ENCODE peak calls at places on chromosome 11, in ten cellular contexts. One of them, this sample, is unnamed.

GRCh38 chr11:68518191-68518590 is 57.6 kb downstream of the PPP6R3 start:
- DNase-seq in IMR-90: no peak
- DNase-seq in chondrocyte: no peak
- DNase-seq in adrenal gland: no peak
- DNase-seq in HFF-Myc: no peak
- DNase-seq in choroid plexus epithelial cell: no peak
- DNase-seq in WTC11: no peak
- DNase-seq in A549: no peak
- DNase-seq in progenitor cell of endocrine pancreas: no peak
- DNase-seq in CD8-positive, alpha-beta T cell: no peak
- DNase-seq in this sample: no peak

GRCh38 chr11:79963886-79964660 is 523.2 kb upstream of the TENM4 start:
- DNase-seq in HFF-Myc: no peak
- DNase-seq in WTC11: no peak
- DNase-seq in chondrocyte: no peak
- DNase-seq in choroid plexus epithelial cell: no peak
- DNase-seq in IMR-90: no peak
- DNase-seq in CD8-positive, alpha-beta T cell: no peak
- DNase-seq in adrenal gland: no peak
- DNase-seq in A549: no peak
- DNase-seq in progenitor cell of endocrine pancreas: no peak
- DNase-seq in this sample: no peak

GRCh38 chr11:118673361-118674093 is 5.9 kb downstream of the TREH start:
- DNase-seq in choroid plexus epithelial cell: no peak
- DNase-seq in chondrocyte: no peak
- DNase-seq in A549: no peak
- DNase-seq in WTC11: no peak
- DNase-seq in progenitor cell of endocrine pancreas: no peak
- DNase-seq in HFF-Myc: no peak
- DNase-seq in adrenal gland: no peak
- DNase-seq in IMR-90: no peak
- DNase-seq in CD8-positive, alpha-beta T cell: no peak
- DNase-seq in this sample: peak; percentile 3

GRCh38 chr11:10076458-10077141 is 217.4 kb downstream of the SBF2 start:
- DNase-seq in progenitor cell of endocrine pancreas: no peak
- DNase-seq in IMR-90: peak; percentile 63
- DNase-seq in chondrocyte: no peak
- DNase-seq in HFF-Myc: no peak
- DNase-seq in CD8-positive, alpha-beta T cell: no peak
- DNase-seq in A549: peak; percentile 10
- DNase-seq in choroid plexus epithelial cell: peak; percentile 66
- DNase-seq in WTC11: peak; percentile 77
- DNase-seq in adrenal gland: peak; percentile 74
- DNase-seq in this sample: peak; percentile 28

GRCh38 chr11:35622070-35622469 is 3.8 kb downstream of the FJX1 start:
- DNase-seq in adrenal gland: no peak
- DNase-seq in CD8-positive, alpha-beta T cell: no peak
- DNase-seq in chondrocyte: no peak
- DNase-seq in IMR-90: peak; percentile 84
- DNase-seq in WTC11: no peak
- DNase-seq in choroid plexus epithelial cell: peak; percentile 92
- DNase-seq in A549: no peak
- DNase-seq in progenitor cell of endocrine pancreas: no peak
- DNase-seq in HFF-Myc: no peak
- DNase-seq in this sample: no peak

GRCh38 chr11:84847842-84848241 is 779.3 kb downstream of the DLG2 start:
- DNase-seq in A549: no peak
- DNase-seq in choroid plexus epithelial cell: no peak
- DNase-seq in chondrocyte: no peak
- DNase-seq in HFF-Myc: no peak
- DNase-seq in IMR-90: no peak
- DNase-seq in progenitor cell of endocrine pancreas: no peak
- DNase-seq in CD8-positive, alpha-beta T cell: no peak
- DNase-seq in WTC11: no peak
- DNase-seq in adrenal gland: no peak
- DNase-seq in this sample: no peak

GRCh38 chr11:10694481-10695239 is 1.1 kb upstream of the IRAG1 start:
- DNase-seq in HFF-Myc: no peak
- DNase-seq in progenitor cell of endocrine pancreas: no peak
- DNase-seq in adrenal gland: no peak
- DNase-seq in A549: no peak
- DNase-seq in choroid plexus epithelial cell: no peak
- DNase-seq in chondrocyte: no peak
- DNase-seq in IMR-90: peak; percentile 83
- DNase-seq in CD8-positive, alpha-beta T cell: no peak
- DNase-seq in WTC11: no peak
- DNase-seq in this sample: no peak

GRCh38 chr11:9038537-9038936 is 34.7 kb upstream of the NRIP3 start:
- DNase-seq in IMR-90: no peak
- DNase-seq in WTC11: no peak
- DNase-seq in choroid plexus epithelial cell: no peak
- DNase-seq in progenitor cell of endocrine pancreas: no peak
- DNase-seq in adrenal gland: no peak
- DNase-seq in CD8-positive, alpha-beta T cell: no peak
- DNase-seq in chondrocyte: no peak
- DNase-seq in HFF-Myc: no peak
- DNase-seq in A549: no peak
- DNase-seq in this sample: no peak

GRCh38 chr11:64060861-64061444 is 25.2 kb downstream of the FLRT1 start:
- DNase-seq in CD8-positive, alpha-beta T cell: peak; percentile 61
- DNase-seq in adrenal gland: peak; percentile 53
- DNase-seq in choroid plexus epithelial cell: peak; percentile 12
- DNase-seq in WTC11: peak; percentile 83
- DNase-seq in A549: peak; percentile 74
- DNase-seq in IMR-90: no peak
- DNase-seq in HFF-Myc: no peak
- DNase-seq in chondrocyte: no peak
- DNase-seq in progenitor cell of endocrine pancreas: peak; percentile 52
- DNase-seq in this sample: peak; percentile 71

GRCh38 chr11:106159846-106160245 is 82.4 kb downstream of the AASDHPPT start:
- DNase-seq in WTC11: no peak
- DNase-seq in A549: no peak
- DNase-seq in chondrocyte: no peak
- DNase-seq in IMR-90: no peak
- DNase-seq in HFF-Myc: no peak
- DNase-seq in progenitor cell of endocrine pancreas: no peak
- DNase-seq in choroid plexus epithelial cell: peak; percentile 19
- DNase-seq in CD8-positive, alpha-beta T cell: no peak
- DNase-seq in adrenal gland: no peak
- DNase-seq in this sample: no peak

GRCh38 chr11:44475114-44475686 is 90.3 kb upstream of the CD82 start:
- DNase-seq in CD8-positive, alpha-beta T cell: no peak
- DNase-seq in chondrocyte: no peak
- DNase-seq in HFF-Myc: no peak
- DNase-seq in A549: no peak
- DNase-seq in IMR-90: no peak
- DNase-seq in adrenal gland: no peak
- DNase-seq in WTC11: no peak
- DNase-seq in choroid plexus epithelial cell: no peak
- DNase-seq in progenitor cell of endocrine pancreas: no peak
- DNase-seq in this sample: no peak

GRCh38 chr11:123212406-123212805 is 17.4 kb upstream of the CLMP start:
- DNase-seq in A549: no peak
- DNase-seq in adrenal gland: no peak
- DNase-seq in HFF-Myc: no peak
- DNase-seq in WTC11: no peak
- DNase-seq in IMR-90: no peak
- DNase-seq in CD8-positive, alpha-beta T cell: no peak
- DNase-seq in chondrocyte: no peak
- DNase-seq in choroid plexus epithelial cell: no peak
- DNase-seq in progenitor cell of endocrine pancreas: no peak
- DNase-seq in this sample: no peak

GRCh38 chr11:86593833-86594232 is 78.6 kb downstream of the ME3 start:
- DNase-seq in A549: no peak
- DNase-seq in chondrocyte: no peak
- DNase-seq in WTC11: no peak
- DNase-seq in HFF-Myc: no peak
- DNase-seq in IMR-90: no peak
- DNase-seq in CD8-positive, alpha-beta T cell: no peak
- DNase-seq in adrenal gland: no peak
- DNase-seq in choroid plexus epithelial cell: no peak
- DNase-seq in progenitor cell of endocrine pancreas: no peak
- DNase-seq in this sample: no peak

GRCh38 chr11:111688028-111688427 is 78.2 kb downstream of the PPP2R1B start:
- DNase-seq in A549: no peak
- DNase-seq in CD8-positive, alpha-beta T cell: no peak
- DNase-seq in choroid plexus epithelial cell: no peak
- DNase-seq in HFF-Myc: no peak
- DNase-seq in adrenal gland: no peak
- DNase-seq in IMR-90: no peak
- DNase-seq in WTC11: no peak
- DNase-seq in chondrocyte: no peak
- DNase-seq in progenitor cell of endocrine pancreas: no peak
- DNase-seq in this sample: no peak

GRCh38 chr11:26079966-26080365 is 252.0 kb upstream of the ANO3 start:
- DNase-seq in choroid plexus epithelial cell: no peak
- DNase-seq in WTC11: no peak
- DNase-seq in progenitor cell of endocrine pancreas: no peak
- DNase-seq in chondrocyte: no peak
- DNase-seq in A549: no peak
- DNase-seq in HFF-Myc: no peak
- DNase-seq in adrenal gland: no peak
- DNase-seq in IMR-90: no peak
- DNase-seq in CD8-positive, alpha-beta T cell: no peak
- DNase-seq in this sample: no peak

DNA sequence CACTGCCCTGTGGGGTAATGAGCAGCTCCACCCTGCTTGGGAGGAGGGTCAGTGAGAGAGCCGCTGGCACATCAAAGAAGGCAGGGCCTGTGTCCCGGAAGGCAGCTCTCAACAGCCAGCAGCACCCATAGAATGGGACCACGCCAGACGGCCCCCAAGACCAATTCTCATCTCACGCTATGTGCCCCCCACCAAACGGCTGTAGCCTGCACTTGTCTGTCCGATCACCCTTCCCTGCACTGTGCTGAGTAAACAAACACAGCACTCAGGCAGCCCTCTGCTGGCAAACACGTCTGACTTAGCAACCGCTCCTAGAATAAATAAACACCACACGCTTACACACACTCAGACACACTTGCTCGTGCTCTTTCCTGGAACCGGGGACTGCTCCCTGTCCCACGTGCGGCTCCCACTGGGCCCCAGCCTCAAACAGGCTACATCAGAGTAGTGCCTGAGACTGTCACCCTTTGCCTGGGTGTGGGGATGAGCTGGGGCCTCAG is 53.2 kb upstream of the CDON start:
- DNase-seq in HFF-Myc: peak; percentile 79
- DNase-seq in A549: peak; percentile 81
- DNase-seq in chondrocyte: no peak
- DNase-seq in IMR-90: peak; percentile 95
- DNase-seq in choroid plexus epithelial cell: peak; percentile 90
- DNase-seq in WTC11: no peak
- DNase-seq in CD8-positive, alpha-beta T cell: no peak
- DNase-seq in adrenal gland: peak; percentile 15
- DNase-seq in progenitor cell of endocrine pancreas: peak; percentile 19
- DNase-seq in this sample: no peak
- TF ChIP-seq CTCF in HFF-Myc: peak; percentile 24
- TF ChIP-seq CTCF in A549: no peak
- TF ChIP-seq CTCF in chondrocyte: peak; percentile 68
- TF ChIP-seq CTCF in IMR-90: peak; percentile 39
- TF ChIP-seq CTCF in choroid plexus epithelial cell: peak; percentile 59
- TF ChIP-seq CTCF in WTC11: no peak
- TF ChIP-seq CTCF in CD8-positive, alpha-beta T cell: no peak
- TF ChIP-seq CTCF in adrenal gland: no peak
- TF ChIP-seq CTCF in progenitor cell of endocrine pancreas: peak; percentile 36
- TF ChIP-seq CTCF in this sample: no peak

GRCh38 chr11:5610446-5610845 is 14.0 kb downstream of the TRIM6 start:
- DNase-seq in choroid plexus epithelial cell: no peak
- DNase-seq in HFF-Myc: no peak
- DNase-seq in chondrocyte: no peak
- DNase-seq in A549: no peak
- DNase-seq in progenitor cell of endocrine pancreas: no peak
- DNase-seq in WTC11: no peak
- DNase-seq in IMR-90: no peak
- DNase-seq in adrenal gland: no peak
- DNase-seq in CD8-positive, alpha-beta T cell: no peak
- DNase-seq in this sample: no peak

GRCh38 chr11:5603326-5603725 is 6.9 kb downstream of the TRIM6 start:
- DNase-seq in HFF-Myc: no peak
- DNase-seq in choroid plexus epithelial cell: no peak
- DNase-seq in A549: no peak
- DNase-seq in adrenal gland: no peak
- DNase-seq in progenitor cell of endocrine pancreas: no peak
- DNase-seq in WTC11: no peak
- DNase-seq in IMR-90: no peak
- DNase-seq in chondrocyte: no peak
- DNase-seq in CD8-positive, alpha-beta T cell: no peak
- DNase-seq in this sample: no peak

GRCh38 chr11:5604896-5605295 is 8.5 kb downstream of the TRIM6 start:
- DNase-seq in HFF-Myc: no peak
- DNase-seq in CD8-positive, alpha-beta T cell: no peak
- DNase-seq in progenitor cell of endocrine pancreas: no peak
- DNase-seq in chondrocyte: no peak
- DNase-seq in WTC11: no peak
- DNase-seq in A549: no peak
- DNase-seq in choroid plexus epithelial cell: no peak
- DNase-seq in adrenal gland: no peak
- DNase-seq in IMR-90: no peak
- DNase-seq in this sample: no peak

GRCh38 chr11:5608778-5609177 is 12.3 kb downstream of the TRIM6 start:
- DNase-seq in chondrocyte: no peak
- DNase-seq in A549: no peak
- DNase-seq in IMR-90: peak; percentile 16
- DNase-seq in adrenal gland: no peak
- DNase-seq in choroid plexus epithelial cell: no peak
- DNase-seq in WTC11: no peak
- DNase-seq in HFF-Myc: no peak
- DNase-seq in CD8-positive, alpha-beta T cell: no peak
- DNase-seq in progenitor cell of endocrine pancreas: no peak
- DNase-seq in this sample: no peak

GRCh38 chr11:5605849-5606248 is 9.4 kb downstream of the TRIM6 start:
- DNase-seq in IMR-90: peak; percentile 92
- DNase-seq in progenitor cell of endocrine pancreas: no peak
- DNase-seq in choroid plexus epithelial cell: peak; percentile 88
- DNase-seq in chondrocyte: no peak
- DNase-seq in CD8-positive, alpha-beta T cell: no peak
- DNase-seq in WTC11: no peak
- DNase-seq in adrenal gland: peak; percentile 43
- DNase-seq in HFF-Myc: no peak
- DNase-seq in A549: no peak
- DNase-seq in this sample: no peak
- TF ChIP-seq CTCF in IMR-90: peak; percentile 5
- TF ChIP-seq CTCF in progenitor cell of endocrine pancreas: no peak
- TF ChIP-seq CTCF in choroid plexus epithelial cell: peak; percentile 28
- TF ChIP-seq CTCF in chondrocyte: peak; percentile 50
- TF ChIP-seq CTCF in CD8-positive, alpha-beta T cell: no peak
- TF ChIP-seq CTCF in WTC11: no peak
- TF ChIP-seq CTCF in adrenal gland: no peak
- TF ChIP-seq CTCF in HFF-Myc: no peak
- TF ChIP-seq CTCF in A549: no peak
- TF ChIP-seq CTCF in this sample: no peak

GRCh38 chr11:132186699-132187098 is 816.3 kb downstream of the NTM start:
- DNase-seq in WTC11: peak; percentile 62
- DNase-seq in adrenal gland: no peak
- DNase-seq in chondrocyte: no peak
- DNase-seq in choroid plexus epithelial cell: no peak
- DNase-seq in HFF-Myc: no peak
- DNase-seq in CD8-positive, alpha-beta T cell: no peak
- DNase-seq in IMR-90: no peak
- DNase-seq in A549: no peak
- DNase-seq in progenitor cell of endocrine pancreas: no peak
- DNase-seq in this sample: no peak
- TF ChIP-seq CTCF in WTC11: no peak
- TF ChIP-seq CTCF in adrenal gland: no peak
- TF ChIP-seq CTCF in chondrocyte: peak; percentile 59
- TF ChIP-seq CTCF in choroid plexus epithelial cell: peak; percentile 36
- TF ChIP-seq CTCF in HFF-Myc: peak; percentile 55
- TF ChIP-seq CTCF in CD8-positive, alpha-beta T cell: no peak
- TF ChIP-seq CTCF in IMR-90: no peak
- TF ChIP-seq CTCF in A549: no peak
- TF ChIP-seq CTCF in progenitor cell of endocrine pancreas: peak; percentile 49
- TF ChIP-seq CTCF in this sample: no peak

GRCh38 chr11:113494021-113494420 is 18.8 kb upstream of the DRD2 start:
- DNase-seq in chondrocyte: no peak
- DNase-seq in HFF-Myc: no peak
- DNase-seq in choroid plexus epithelial cell: peak; percentile 10
- DNase-seq in progenitor cell of endocrine pancreas: no peak
- DNase-seq in WTC11: no peak
- DNase-seq in A549: no peak
- DNase-seq in IMR-90: no peak
- DNase-seq in CD8-positive, alpha-beta T cell: no peak
- DNase-seq in adrenal gland: no peak
- DNase-seq in this sample: no peak
- TF ChIP-seq CTCF in chondrocyte: no peak
- TF ChIP-seq CTCF in HFF-Myc: no peak
- TF ChIP-seq CTCF in choroid plexus epithelial cell: peak; percentile 31
- TF ChIP-seq CTCF in progenitor cell of endocrine pancreas: no peak
- TF ChIP-seq CTCF in WTC11: no peak
- TF ChIP-seq CTCF in A549: no peak
- TF ChIP-seq CTCF in IMR-90: no peak
- TF ChIP-seq CTCF in CD8-positive, alpha-beta T cell: no peak
- TF ChIP-seq CTCF in adrenal gland: no peak
- TF ChIP-seq CTCF in this sample: no peak

This sample was measured in activated B cell treated with CpG ODN at 0.5 μM for 24 hours.